ENCODE peak calls at places on chromosomes 12 and 14, in seven cellular contexts. K is uterus, R is thoracic aorta, W is NT2/D1, B is heart right ventricle, I is right atrium auricular region, X is H1. N is an unnamed sample.

GRCh38 chr14:34365309-34365915 is 96.6 kb downstream of the SPTSSA start:
- DNase-seq in K (no peak), R (no peak), W (no peak), B (no peak), I (no peak), X (no peak), N (no peak)

GRCh38 chr12:102912258-102912657 is 4.8 kb downstream of the PAH start:
- DNase-seq in K (no peak), R (no peak), W (no peak), B (no peak), I (no peak), X (no peak), N (no peak)

GRCh38 chr12:18430425-18431048 is 169.2 kb downstream of the PIK3C2G start:
- DNase-seq in K (no peak), R (no peak), W (peak; percentile 83), B (no peak), I (peak; percentile 59), X (peak; percentile 63), N (no peak)

GRCh38 chr14:70814466-70814865 is 5.2 kb upstream of the MAP3K9 start:
- DNase-seq in K (no peak), R (no peak), W (no peak), B (no peak), I (no peak), X (no peak), N (no peak)

GRCh38 chr12:33439587-33440011 is at the start of gene SYT10:
- DNase-seq in K (no peak), R (no peak), W (peak; percentile 90), B (no peak), I (no peak), X (no peak), N (no peak)

GRCh38 chr14:44941591-44941990 is 20.2 kb downstream of the KLHL28 start:
- DNase-seq in K (no peak), R (no peak), W (no peak), B (no peak), I (no peak), X (no peak), N (no peak)

GRCh38 chr14:104085032-104085888 is at the start of gene ASPG:
- DNase-seq in K (peak; percentile 61), R (no peak), W (no peak), B (peak; percentile 64), I (no peak), X (peak; percentile 61), N (no peak)

GRCh38 chr14:64709126-64709525 is 4.9 kb downstream of the PLEKHG3 start:
- DNase-seq in K (no peak), R (no peak), W (no peak), B (no peak), I (no peak), X (no peak), N (peak; percentile 52)

GRCh38 chr12:112963227-112963861 is 15.0 kb upstream of the OAS2 start:
- DNase-seq in K (no peak), R (no peak), W (no peak), B (no peak), I (no peak), X (no peak), N (no peak)

GRCh38 chr12:99130808-99131538 is 485.9 kb downstream of the APAF1 start:
- DNase-seq in K (no peak), R (no peak), W (no peak), B (no peak), I (no peak), X (no peak), N (no peak)

GRCh38 chr14:77177623-77178185 is 3.9 kb upstream of the TMEM63C start:
- DNase-seq in K (no peak), R (no peak), W (no peak), B (no peak), I (peak; percentile 48), X (no peak), N (no peak)

GRCh38 chr14:87450193-87450592 is 542.8 kb downstream of the GALC start:
- DNase-seq in K (no peak), R (no peak), W (no peak), B (no peak), I (no peak), X (no peak), N (no peak)

GRCh38 chr12:94717656-94718055 is 67.3 kb upstream of the TMCC3 start:
- DNase-seq in K (no peak), R (no peak), W (no peak), B (no peak), I (no peak), X (no peak), N (no peak)

GRCh38 chr14:61229475-61229888 is 51.7 kb downstream of the TMEM30B start:
- DNase-seq in K (no peak), R (no peak), W (no peak), B (no peak), I (no peak), X (no peak), N (no peak)
- H3K36me3 ChIP-seq in K (no peaks in the 10 kb centered on the region), R (no peaks in the 10 kb centered on the region), W (no peaks in the 10 kb centered on the region), B (no peaks in the 10 kb centered on the region), I (no peaks in the 10 kb centered on the region), X (no peaks in the 10 kb centered on the region), N (no peaks in the 10 kb centered on the region)

GRCh38 chr12:131784909-131785762 is 43.1 kb upstream of the MMP17 start:
- DNase-seq in K (no peak), R (no peak), W (no peak), B (no peak), I (no peak), X (no peak), N (no peak)
- H3K36me3 ChIP-seq in K (no peaks in the 10 kb centered on the region), R (peaks cover 30% of the 10 kb centered on the region), W (peaks cover 75% of the 10 kb centered on the region), B (no peaks in the 10 kb centered on the region), I (peaks cover 67% of the 10 kb centered on the region), X (peaks cover 18% of the 10 kb centered on the region), N (peaks cover 76% of the 10 kb centered on the region)

GRCh38 chr12:120098756-120099470 is 17.6 kb downstream of the RAB35 start:
- DNase-seq in K (no peak), R (no peak), W (no peak), B (no peak), I (no peak), X (no peak), N (no peak)
- H3K36me3 ChIP-seq in K (no peaks in the 10 kb centered on the region), R (peaks cover 58% of the 10 kb centered on the region), W (peaks cover 90% of the 10 kb centered on the region), B (peaks cover 5% of the 10 kb centered on the region), I (peaks cover 44% of the 10 kb centered on the region), X (peaks cover 7% of the 10 kb centered on the region), N (peaks cover 79% of the 10 kb centered on the region)

GRCh38 chr12:96221391-96221790 is 27.2 kb downstream of the ELK3 start:
- DNase-seq in K (no peak), R (no peak), W (no peak), B (no peak), I (no peak), X (no peak), N (no peak)
- H3K36me3 ChIP-seq in K (no peaks in the 10 kb centered on the region), R (no peaks in the 10 kb centered on the region), W (peaks cover 45% of the 10 kb centered on the region), B (no peaks in the 10 kb centered on the region), I (no peaks in the 10 kb centered on the region), X (no peaks in the 10 kb centered on the region), N (no peaks in the 10 kb centered on the region)

GRCh38 chr14:50768693-50769092 is 62.3 kb downstream of the NIN start:
- DNase-seq in K (no peak), R (no peak), W (no peak), B (no peak), I (no peak), X (no peak), N (no peak)

GRCh38 chr14:50770586-50770985 is 60.4 kb downstream of the NIN start:
- DNase-seq in K (no peak), R (no peak), W (no peak), B (no peak), I (no peak), X (no peak), N (no peak)

GRCh38 chr14:50766338-50766886 is 64.5 kb downstream of the NIN start:
- DNase-seq in K (no peak), R (no peak), W (no peak), B (no peak), I (no peak), X (no peak), N (no peak)

GRCh38 chr14:50769893-50770500 is 61.0 kb downstream of the NIN start:
- DNase-seq in K (no peak), R (no peak), W (no peak), B (no peak), I (no peak), X (no peak), N (no peak)

DNA sequence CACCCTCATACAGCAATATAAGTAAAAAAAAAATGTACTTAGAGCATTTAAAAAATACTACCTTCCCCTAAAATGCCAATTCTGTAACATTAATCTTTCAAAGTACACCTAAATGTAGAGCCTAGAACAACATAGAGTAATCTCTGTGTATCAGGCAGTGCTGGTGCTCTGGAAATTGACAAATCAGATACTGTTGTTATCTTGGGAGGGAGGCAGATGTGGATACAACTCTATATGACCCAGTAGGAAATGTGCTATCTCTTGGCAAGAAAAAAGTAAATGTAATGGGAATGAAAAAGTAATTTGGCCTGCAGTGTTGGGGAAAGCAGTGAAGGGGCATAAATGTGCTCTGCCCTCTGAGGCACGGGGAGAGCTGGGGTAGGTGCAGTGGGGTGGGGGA is 62.7 kb downstream of the NIN start:
- DNase-seq in K (no peak), R (no peak), W (no peak), B (no peak), I (no peak), X (no peak), N (no peak)
- H3K36me3 ChIP-seq in K (no peaks in the 10 kb centered on the region), R (peaks cover 3% of the 10 kb centered on the region), W (peaks cover 39% of the 10 kb centered on the region), B (peaks cover 5% of the 10 kb centered on the region), I (peaks cover 77% of the 10 kb centered on the region), X (peaks cover 20% of the 10 kb centered on the region), N (peaks cover 20% of the 10 kb centered on the region)

GRCh38 chr14:30597496-30597895 is 24.6 kb upstream of the SCFD1 start:
- DNase-seq in K (no peak), R (no peak), W (no peak), B (no peak), I (no peak), X (no peak), N (no peak)

GRCh38 chr14:30601579-30601916 is 20.6 kb upstream of the SCFD1 start:
- DNase-seq in K (no peak), R (no peak), W (no peak), B (no peak), I (no peak), X (no peak), N (no peak)

GRCh38 chr14:30600907-30601578 is 21.1 kb upstream of the SCFD1 start:
- DNase-seq in K (no peak), R (no peak), W (no peak), B (no peak), I (no peak), X (no peak), N (no peak)

DNA sequence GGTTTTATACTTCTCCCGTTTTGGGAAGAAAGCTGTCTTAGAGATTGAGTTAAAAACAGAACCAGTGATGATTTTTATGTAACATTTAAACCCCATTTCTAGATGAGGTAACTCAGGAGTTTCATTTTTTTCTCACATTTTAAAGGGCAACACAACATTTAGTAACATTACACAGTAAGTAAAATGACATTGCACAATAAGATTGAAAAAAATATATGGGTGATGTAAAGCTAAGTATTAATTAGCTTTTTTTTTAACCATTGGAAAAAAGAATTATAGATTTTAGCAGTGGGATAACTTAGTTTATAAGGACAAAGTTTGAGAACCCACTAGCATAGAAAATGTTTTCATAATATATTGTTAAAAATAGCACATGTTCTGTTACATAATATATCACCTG is 25.1 kb upstream of the SCFD1 start:
- DNase-seq in K (no peak), R (no peak), W (no peak), B (no peak), I (no peak), X (no peak), N (no peak)
- H3K36me3 ChIP-seq in K (no peaks in the 10 kb centered on the region), R (peaks cover 17% of the 10 kb centered on the region), W (peaks cover 47% of the 10 kb centered on the region), B (no peaks in the 10 kb centered on the region), I (peaks cover 9% of the 10 kb centered on the region), X (peaks cover 20% of the 10 kb centered on the region), N (peaks cover 17% of the 10 kb centered on the region)